ENCODE peak calls at places on chromosomes 7 and 10, in six cellular contexts. P is AG04450, H is lung, U is AG10803, X is brain microvascular endothelial cell, I is esophagus squamous epithelium. Y is an unnamed sample.
A peak's percentile ranks its signal among the peaks of the same experiment; 100 is the strongest.

GRCh38 chr7:154182361-154182760 is 130.2 kb downstream of the DPP6 start:
- DNase-seq in X (no peak), I (no peak), U (no peak), P (no peak), H (no peak), Y (no peak)

GRCh38 chr7:22195402-22195801 is 161.6 kb downstream of the RAPGEF5 start:
- DNase-seq in H (no peak), U (no peak), P (no peak), X (no peak), I (no peak), Y (no peak)

GRCh38 chr10:97057836-97058235 is 127.9 kb downstream of the SLIT1 start:
- DNase-seq in H (no peak), P (no peak), X (no peak), I (no peak), U (no peak), Y (no peak)

GRCh38 chr10:92239600-92240288 is 51.1 kb downstream of the CPEB3 start:
- DNase-seq in P (no peak), X (peak; percentile 13), H (peak; percentile 39), U (peak; percentile 22), I (no peak), Y (peak; percentile 82)

GRCh38 chr10:49008056-49008455 is 68.4 kb upstream of the LRRC18 start:
- DNase-seq in H (no peak), X (no peak), I (no peak), P (no peak), U (no peak), Y (no peak)

GRCh38 chr10:16116404-16117304 is 256.3 kb upstream of the MINDY3 start:
- DNase-seq in H (no peak), U (peak; percentile 43), I (no peak), P (no peak), X (peak; percentile 4), Y (peak; percentile 15)

GRCh38 chr10:88386878-88387773 is 196.0 kb downstream of the RNLS start:
- DNase-seq in P (peak; percentile 44), U (peak; percentile 66), I (no peak), H (peak; percentile 30), X (peak; percentile 96), Y (no peak)

GRCh38 chr7:102395620-102395957 is 574 bp upstream of the PRKRIP1 start:
- DNase-seq in H (no peak), U (no peak), I (no peak), P (no peak), X (no peak), Y (no peak)

GRCh38 chr10:82558208-82558607 is 683.2 kb downstream of the NRG3 start:
- DNase-seq in H (no peak), U (no peak), X (no peak), P (no peak), I (no peak), Y (no peak)

GRCh38 chr10:125734823-125735222 is 15.3 kb downstream of the EDRF1 start:
- DNase-seq in U (no peak), X (no peak), I (no peak), H (no peak), P (no peak), Y (no peak)

GRCh38 chr7:92834661-92835139 is 1.7 kb downstream of the CDK6 start:
- DNase-seq in I (no peak), X (no peak), U (no peak), P (no peak), H (peak; percentile 33), Y (no peak)

DNA sequence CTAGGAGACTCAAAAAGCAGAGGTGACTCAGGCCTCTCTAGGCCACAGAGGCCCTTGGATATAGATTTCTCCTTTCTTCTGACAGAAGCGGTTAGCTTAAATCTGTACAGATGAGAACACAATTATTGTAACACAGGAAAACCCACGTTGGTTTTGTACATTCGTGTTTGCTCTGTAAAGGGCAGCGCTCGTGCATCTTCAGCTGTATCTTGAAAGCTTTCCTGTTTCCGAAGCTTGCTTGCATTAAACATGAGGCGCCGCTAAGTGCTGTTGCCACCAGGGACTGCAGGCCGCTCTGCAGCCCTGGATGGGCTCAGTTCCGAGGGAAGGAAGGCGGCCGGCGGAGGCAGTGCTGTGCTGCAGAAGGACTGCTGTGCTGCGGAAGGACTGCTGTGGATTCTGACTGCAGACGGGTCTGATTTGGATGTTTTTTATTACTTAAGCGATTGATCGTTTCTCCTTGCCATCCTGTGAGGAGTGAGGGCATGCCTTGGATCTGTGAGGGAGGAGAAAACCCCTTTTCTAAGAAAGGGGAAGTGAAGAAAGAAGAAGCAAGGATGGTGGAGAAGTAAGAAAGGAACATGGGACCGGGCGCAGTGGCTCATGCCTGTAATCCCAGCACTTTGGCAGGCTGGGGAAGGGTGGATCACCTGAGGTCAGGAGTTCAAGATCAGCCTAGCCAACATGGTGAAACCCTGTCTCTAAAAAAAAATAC is 53.4 kb downstream of the FHIP2A start:
- DNase-seq in U (peak; percentile 39), P (no peak), H (no peak), I (no peak), X (peak; percentile 76), Y (peak; percentile 61)
- TF ChIP-seq CTCF in U (peak; percentile 11), P (peak; percentile 36), H (no peak), I (no peak), X (peak; percentile 60), Y (no peak)

DNA sequence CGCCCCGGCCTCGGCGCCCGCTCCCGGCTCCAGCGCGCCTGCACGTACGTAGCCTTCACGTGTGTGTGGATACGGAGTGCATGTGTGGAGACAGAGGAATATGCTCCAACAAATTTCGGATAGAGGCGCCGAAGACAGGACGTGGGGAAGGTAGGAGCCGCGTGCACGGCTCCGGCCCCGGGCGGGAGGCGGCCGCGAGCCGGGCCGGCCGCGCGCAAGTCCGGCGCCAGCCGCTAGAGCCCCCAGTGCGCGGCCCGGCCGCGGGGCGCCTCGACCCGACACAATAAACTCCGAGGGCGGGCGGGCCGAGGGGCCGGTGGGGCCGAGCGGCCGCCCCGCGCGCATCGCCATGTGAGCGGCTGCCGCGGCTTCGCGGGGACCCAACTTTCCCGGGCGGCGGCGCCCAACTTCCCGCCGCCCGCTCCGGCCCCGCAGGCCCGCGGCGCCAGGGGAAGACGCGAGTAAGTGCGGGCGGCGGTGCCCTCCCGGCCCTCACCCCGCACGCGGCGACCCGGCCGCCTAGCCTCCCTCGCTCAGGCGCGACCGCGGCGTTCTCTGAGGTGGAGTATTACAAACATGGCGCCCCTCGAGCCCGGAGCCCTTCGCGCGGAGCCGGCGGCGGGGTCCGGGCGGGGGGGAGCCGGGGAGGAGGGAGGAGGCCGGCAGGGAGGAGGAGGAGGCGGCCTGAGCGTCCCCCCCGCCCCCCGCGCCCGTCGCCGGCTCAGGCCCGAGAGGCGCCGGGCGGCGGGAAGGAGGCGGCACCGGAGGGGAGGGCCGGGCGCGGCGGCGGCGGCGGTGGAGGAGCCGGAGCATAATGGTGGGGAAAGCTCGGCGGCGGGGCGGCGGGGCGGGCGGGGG is at the start of gene ZMYND11:
- DNase-seq in X (peak; percentile 8), P (no peak), U (peak; percentile 68), I (no peak), H (peak; percentile 65), Y (peak; percentile 75)
- TF ChIP-seq CTCF in X (no peak), P (no peak), U (no peak), I (no peak), H (no peak), Y (no peak)

GRCh38 chr7:142873871-142874270 is 11.7 kb downstream of the TRPV6 start:
- DNase-seq in U (no peak), H (no peak), X (no peak), I (no peak), P (no peak), Y (no peak)

GRCh38 chr7:142872106-142872675 is 13.4 kb downstream of the TRPV6 start:
- DNase-seq in U (no peak), X (no peak), I (no peak), P (no peak), H (no peak), Y (no peak)

GRCh38 chr7:142874837-142875236 is 10.7 kb downstream of the TRPV6 start:
- DNase-seq in P (no peak), U (no peak), H (no peak), X (no peak), I (no peak), Y (no peak)

GRCh38 chr7:142874409-142874808 is 11.1 kb downstream of the TRPV6 start:
- DNase-seq in U (no peak), I (no peak), X (no peak), H (no peak), P (no peak), Y (no peak)

GRCh38 chr7:142873281-142873784 is 12.2 kb downstream of the TRPV6 start:
- DNase-seq in U (no peak), H (no peak), X (peak; percentile 7), I (no peak), P (no peak), Y (peak; percentile 33)
- TF ChIP-seq CTCF in U (peak; percentile 38), H (no peak), X (peak; percentile 63), I (no peak), P (peak; percentile 25), Y (peak; percentile 44)

GRCh38 chr7:140901946-140902304 is 22.8 kb downstream of the BRAF start:
- DNase-seq in P (no peak), H (no peak), I (no peak), U (no peak), X (no peak), Y (no peak)
- TF ChIP-seq CTCF in P (no peak), H (no peak), I (no peak), U (no peak), X (no peak), Y (no peak)

DNA sequence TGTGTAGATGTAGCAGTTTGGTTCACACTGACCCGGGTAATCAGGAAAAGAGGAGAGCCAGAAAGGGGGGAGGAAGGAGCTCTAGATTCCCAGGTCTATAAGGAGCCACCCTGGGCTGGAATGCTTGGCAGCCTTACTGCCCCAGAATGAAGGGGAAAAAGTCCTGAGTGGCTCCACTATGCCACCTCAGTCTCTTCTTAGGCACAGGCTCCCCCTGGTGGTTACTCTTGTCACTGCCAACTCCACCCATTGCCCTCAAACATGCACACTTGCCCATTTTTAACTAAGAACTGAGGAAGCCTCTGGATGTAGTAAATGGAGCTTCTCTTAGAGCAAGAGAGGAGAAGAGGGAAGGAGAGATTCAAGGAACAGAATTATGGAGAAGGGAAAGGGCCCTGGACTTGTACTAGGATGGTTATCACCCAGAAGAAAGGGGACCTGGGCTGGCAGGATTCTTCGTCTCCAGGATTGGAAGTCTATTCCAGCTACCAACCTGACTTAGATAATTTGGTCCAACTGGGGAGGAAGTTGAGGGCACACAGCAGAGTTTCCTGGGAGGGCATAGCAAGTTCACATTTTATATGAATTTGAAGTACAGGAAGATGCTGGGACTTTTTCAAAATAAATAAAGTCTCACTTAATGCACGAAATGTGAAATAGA is 7.8 kb downstream of the HPS6 start:
- DNase-seq in H (peak; percentile 87), U (peak; percentile 79), X (peak; percentile 77), P (peak; percentile 59), I (no peak), Y (peak; percentile 85)
- TF ChIP-seq CTCF in H (peak; percentile 93), U (peak; percentile 98), X (peak; percentile 97), P (peak; percentile 97), I (peak; percentile 86), Y (peak; percentile 95)

Y was measured in nephron progenitor cell.